ENCODE peak calls at places on chromosomes 16 and 17, in seven cellular contexts. X is astrocyte of the spinal cord; G is Peyer's patch; J is stimulated activated naive CD4-positive, alpha-beta T cell; M is ACHN; I is CD4-positive, CD25-positive, alpha-beta regulatory T cell; D is activated naive CD4-positive, alpha-beta T cell. Y is an unnamed sample.

GRCh38 chr16:3180445-3180878 is 7.5 kb upstream of the OR1F1 start:
- DNase-seq in J (no peak), X (no peak), M (no peak), I (no peak), D (no peak), G (no peak), Y (no peak)

GRCh38 chr17:4843451-4843850 is 10.3 kb downstream of the MINK1 start:
- DNase-seq in M (no peak), I (no peak), D (no peak), G (no peak), J (no peak), X (no peak), Y (no peak)

GRCh38 chr16:87132361-87133014 is 184.7 kb downstream of the C16orf95 start:
- DNase-seq in X (peak), I (no peak), M (no peak), G (no peak), D (no peak), J (no peak), Y (no peak)

GRCh38 chr17:59542960-59543635 is 22.3 kb upstream of the DHX40 start:
- DNase-seq in J (no peak), I (no peak), M (no peak), X (no peak), D (no peak), G (no peak), Y (no peak)

GRCh38 chr16:48959204-48959603 is 322.4 kb downstream of the CBLN1 start:
- DNase-seq in G (no peak), I (no peak), M (no peak), D (no peak), X (no peak), J (no peak), Y (no peak)

GRCh38 chr17:36641331-36641876 is 40.0 kb downstream of the MRM1 start:
- DNase-seq in I (no peak), D (no peak), X (no peak), M (no peak), G (no peak), J (no peak), Y (no peak)

GRCh38 chr17:42670925-42671657 is 5.7 kb downstream of the PLEKHH3 start:
- DNase-seq in D (no peak), I (no peak), M (no peak), G (no peak), J (no peak), X (no peak), Y (no peak)

GRCh38 chr16:17011712-17012111 is 459.0 kb downstream of the XYLT1 start:
- DNase-seq in J (no peak), G (no peak), M (no peak), X (no peak), I (no peak), D (no peak), Y (no peak)

GRCh38 chr16:85615014-85615851 is 2.1 kb downstream of the GSE1 start:
- DNase-seq in D (peak), G (peak), J (no peak), I (no peak), M (no peak), X (no peak), Y (peak)

GRCh38 chr17:75707096-75707720 is 14.1 kb upstream of the ITGB4 start:
- DNase-seq in I (no peak), D (no peak), M (peak), J (no peak), G (no peak), X (peak), Y (no peak)

GRCh38 chr17:83010323-83011200 is 68.8 kb upstream of the METRNL start:
- DNase-seq in J (no peak), G (no peak), M (no peak), X (peak), I (no peak), D (no peak), Y (no peak)

GRCh38 chr17:79082311-79083190 is 7.9 kb downstream of the ENGASE start:
- DNase-seq in X (no peak), G (peak), J (peak), M (peak), D (no peak), I (peak), Y (no peak)

GRCh38 chr16:66605177-66605999 is 884 bp downstream of the CMTM3 start:
- DNase-seq in D (no peak), I (no peak), X (peak), M (peak), J (no peak), G (peak), Y (no peak)

GRCh38 chr16:391885-392335 is 5.1 kb upstream of the NME4 start:
- DNase-seq in M (peak), I (peak), G (peak), D (peak), X (peak), J (peak), Y (peak)

GRCh38 chr16:84391151-84391873 is 23.0 kb downstream of the ATP2C2 start:
- DNase-seq in D (no peak), X (peak), G (no peak), I (no peak), J (no peak), M (no peak), Y (no peak)

Y was measured in Jurkat, Clone E6-1.